ENCODE peak calls at places on chromosomes 5 and 9, in seven cellular contexts. C is keratinocyte, P is psoas muscle, G is HL-60, O is ascending aorta, T is H7, R is BE2C. D is an unnamed sample. For H3K27me3, the result is how much of the 10 kb centered on the place peaks cover.

GRCh38 chr5:143192191-143192880 is 211.2 kb downstream of the NR3C1 start:
- DNase-seq in G (no peak), P (no peak), C (no peak), R (no peak), T (no peak), O (no peak), D (no peak)

GRCh38 chr5:111513175-111513520 is 813 bp upstream of the STARD4 start:
- DNase-seq in O (no peak), R (no peak), P (no peak), T (no peak), C (no peak), G (no peak), D (no peak)

GRCh38 chr5:96335873-96336272 is 97.2 kb downstream of the PCSK1 start:
- DNase-seq in G (no peak), O (no peak), R (no peak), C (no peak), T (no peak), P (no peak), D (no peak)

GRCh38 chr9:27784999-27785713 is 211.9 kb upstream of the C9orf72 start:
- DNase-seq in T (no peak), C (no peak), G (no peak), O (no peak), R (no peak), P (no peak), D (no peak)

GRCh38 chr5:96159076-96159475 is 197.4 kb upstream of the ELL2 start:
- DNase-seq in C (no peak), P (no peak), T (no peak), G (no peak), O (no peak), R (no peak), D (no peak)

GRCh38 chr5:67173959-67174358 is 22.6 kb downstream of the CD180 start:
- DNase-seq in R (no peak), T (no peak), O (no peak), P (no peak), G (no peak), C (peak), D (no peak)

GRCh38 chr5:91142819-91143218 is 240.3 kb downstream of the ARRDC3 start:
- DNase-seq in G (no peak), C (no peak), O (no peak), T (no peak), R (no peak), P (no peak), D (no peak)

GRCh38 chr9:38339496-38339895 is 53.0 kb upstream of the ALDH1B1 start:
- DNase-seq in T (no peak), O (no peak), R (no peak), G (no peak), C (no peak), P (no peak), D (no peak)

GRCh38 chr9:109020982-109021511 is 7.7 kb upstream of the CTNNAL1 start:
- DNase-seq in C (no peak), O (no peak), P (no peak), R (no peak), T (no peak), G (no peak), D (no peak)

GRCh38 chr5:43515678-43516048 is 715 bp upstream of the C5orf34 start:
- DNase-seq in T (peak), P (no peak), R (no peak), C (no peak), G (no peak), O (no peak), D (no peak)

GRCh38 chr9:93257808-93258331 is 73.9 kb downstream of the WNK2 start:
- DNase-seq in C (no peak), P (no peak), O (no peak), R (no peak), G (no peak), T (peak), D (no peak)

GRCh38 chr5:51484326-51484725 is 101.1 kb downstream of the ISL1 start:
- DNase-seq in R (no peak), C (no peak), T (no peak), O (no peak), P (no peak), G (no peak), D (no peak)

GRCh38 chr5:93349613-93350012 is 231.4 kb downstream of the NR2F1-AS1 start:
- DNase-seq in P (no peak), R (no peak), T (no peak), C (peak), G (no peak), O (no peak), D (no peak)

GRCh38 chr5:149379177-149379761 is at the start of gene IL17B:
- DNase-seq in R (no peak), P (no peak), O (no peak), C (no peak), G (no peak), T (peak), D (no peak)

GRCh38 chr9:104988539-104988938 is 60.6 kb upstream of the ABCA1 start:
- DNase-seq in O (no peak), R (no peak), G (no peak), P (no peak), C (no peak), T (no peak), D (no peak)

GRCh38 chr5:90504743-90505142 is 24.6 kb downstream of the LYSMD3 start:
- DNase-seq in C (no peak), G (no peak), R (no peak), T (no peak), P (no peak), O (no peak), D (no peak)

GRCh38 chr5:55853818-55854217 is 2.7 kb downstream of the IL31RA start:
- DNase-seq in O (no peak), P (no peak), R (no peak), G (no peak), C (no peak), T (no peak), D (no peak)

GRCh38 chr5:55852503-55852902 is 1.3 kb downstream of the IL31RA start:
- DNase-seq in G (no peak), T (no peak), O (no peak), P (no peak), R (no peak), C (no peak), D (no peak)

GRCh38 chr5:55850839-55851674 is at the start of gene IL31RA:
- DNase-seq in T (no peak), P (no peak), R (no peak), O (no peak), G (peak), C (peak), D (no peak)

GRCh38 chr5:55851675-55851979 is 470 bp downstream of the IL31RA start:
- DNase-seq in T (no peak), P (no peak), R (no peak), O (no peak), G (no peak), C (no peak), D (no peak)

GRCh38 chr5:55853271-55853670 is 2.1 kb downstream of the IL31RA start:
- DNase-seq in G (no peak), T (no peak), P (no peak), C (peak), O (no peak), R (no peak), D (no peak)
- H3K27me3 ChIP-seq in G (under half), T (under half), P (under half), C (under half), O (under half), R (under half), D (under half)

DNA sequence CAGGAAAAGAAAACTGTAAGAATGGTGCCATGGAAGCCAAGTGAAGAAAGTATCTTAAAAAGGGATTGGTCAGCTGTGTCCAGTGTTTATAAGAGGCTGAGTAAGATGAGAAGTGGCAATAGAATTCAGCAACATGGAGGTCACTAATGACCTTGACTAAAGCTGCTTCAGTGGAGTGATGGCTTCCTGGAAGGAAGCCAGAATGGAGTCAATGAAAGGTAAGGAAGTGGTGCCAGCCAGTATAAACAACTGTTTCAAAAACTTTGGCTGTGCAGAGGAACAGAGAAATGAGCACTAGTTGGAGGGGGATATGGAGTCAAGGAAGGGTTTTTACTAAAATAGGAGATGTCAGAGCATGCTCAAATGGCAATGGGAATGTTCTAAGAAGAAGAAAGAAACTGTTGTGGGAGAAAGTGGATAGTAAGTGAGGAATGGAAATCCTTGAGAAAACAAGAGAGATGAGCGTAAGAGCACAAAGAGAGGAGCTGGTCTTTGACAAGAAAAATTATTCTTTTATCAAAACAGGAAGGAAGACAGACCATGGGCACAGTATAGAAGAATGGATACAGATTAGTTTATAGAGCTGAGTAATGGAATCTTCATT is 11.1 kb upstream of the NRG2 start:
- DNase-seq in T (no peak), R (no peak), G (no peak), O (no peak), C (no peak), P (no peak), D (no peak)
- H3K27me3 ChIP-seq in T (under half), R (under half), G (under half), O (under half), C (under half), P (under half), D (under half)

GRCh38 chr5:131355972-131356528 is 92.2 kb downstream of the CDC42SE2 start:
- DNase-seq in R (no peak), O (no peak), T (no peak), C (no peak), P (no peak), G (no peak), D (no peak)

GRCh38 chr5:131356619-131357018 is 92.8 kb downstream of the CDC42SE2 start:
- DNase-seq in O (no peak), T (no peak), P (no peak), G (no peak), R (no peak), C (no peak), D (no peak)

GRCh38 chr5:131357739-131358561 is 94.1 kb downstream of the CDC42SE2 start:
- DNase-seq in C (no peak), R (no peak), P (no peak), T (no peak), O (no peak), G (peak), D (no peak)

DNA sequence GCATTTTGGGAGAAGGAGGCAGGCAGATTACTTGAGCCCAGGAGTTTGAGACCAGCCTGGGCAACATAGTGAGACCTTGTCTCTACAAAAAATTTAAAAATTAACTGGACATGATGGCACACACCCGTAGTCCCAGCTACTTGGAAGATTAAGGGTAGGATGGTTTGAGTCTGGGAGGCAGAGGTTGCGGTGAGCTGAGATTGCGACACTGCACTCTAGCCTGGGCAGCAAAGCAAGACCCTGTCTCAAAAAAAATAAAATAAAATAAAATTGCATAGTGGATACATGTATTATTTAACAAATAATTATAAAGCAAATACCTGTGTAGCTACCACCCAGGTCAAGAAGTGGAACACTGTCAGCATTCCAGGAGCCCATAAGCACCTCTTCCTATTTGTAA is 90.1 kb downstream of the CDC42SE2 start:
- DNase-seq in R (no peak), P (no peak), G (no peak), O (no peak), T (no peak), C (no peak), D (no peak)
- H3K27me3 ChIP-seq in R (under half), P (under half), G (under half), O (under half), T (under half), C (under half), D (under half)

DNA sequence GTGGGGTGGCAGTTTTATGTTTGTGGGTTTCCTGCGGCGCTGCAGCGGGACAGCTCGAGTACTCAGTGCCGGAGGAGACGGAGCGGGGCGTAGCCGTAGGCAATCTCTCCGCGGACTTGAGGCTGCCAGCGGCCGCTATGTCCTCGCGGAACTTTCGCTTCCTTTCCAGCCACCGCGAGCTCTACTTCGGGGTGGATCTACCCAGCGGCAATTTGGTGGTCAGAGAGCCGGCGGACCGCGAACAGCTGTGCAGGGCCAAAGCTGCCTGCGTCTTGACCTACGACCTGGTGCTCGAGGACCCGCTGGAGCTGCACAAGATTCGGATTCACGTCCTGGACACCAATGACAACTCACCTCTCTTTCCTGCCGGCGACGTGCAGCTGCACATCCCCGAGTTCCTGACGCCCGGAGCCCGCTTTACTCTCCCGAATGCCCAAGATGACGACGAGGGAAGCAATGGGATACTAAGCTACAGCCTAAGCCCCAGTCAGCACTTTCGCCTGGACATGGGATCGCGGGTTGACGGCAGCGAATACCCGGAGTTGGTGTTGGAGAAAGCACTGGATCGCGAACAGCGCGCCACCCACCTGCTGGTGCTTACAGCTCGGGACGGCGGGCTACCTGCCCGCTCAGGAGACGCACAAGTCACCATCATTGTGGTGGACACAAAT is 939 bp downstream of the PCDHAC1 start:
- DNase-seq in G (no peak), P (peak), R (peak), O (no peak), T (peak), C (no peak), D (peak)
- H3K27me3 ChIP-seq in G (under half), P (under half), R (under half), O (under half), T (under half), C (under half), D (under half)

GRCh38 chr9:133656211-133657119 is 20.3 kb downstream of the DBH start:
- DNase-seq in R (no peak), P (no peak), C (no peak), O (no peak), G (no peak), T (no peak), D (no peak)
- H3K27me3 ChIP-seq in R (under half), P (under half), C (half or more), O (under half), G (under half), T (under half), D (under half)

GRCh38 chr9:126620478-126620877 is 6.8 kb downstream of the LMX1B start:
- DNase-seq in T (peak), G (no peak), P (no peak), O (no peak), C (no peak), R (no peak), D (no peak)
- H3K27me3 ChIP-seq in T (half or more), G (half or more), P (half or more), O (under half), C (under half), R (half or more), D (under half)

GRCh38 chr9:68706579-68707201 is 1.6 kb downstream of the PIP5K1B start:
- DNase-seq in G (no peak), O (no peak), C (no peak), T (peak), P (no peak), R (no peak), D (no peak)

GRCh38 chr9:68705636-68706578 is 867 bp downstream of the PIP5K1B start:
- DNase-seq in P (peak), G (peak), R (no peak), T (peak), O (no peak), C (no peak), D (peak)

GRCh38 chr9:68704498-68704803 is 589 bp upstream of the PIP5K1B start:
- DNase-seq in R (no peak), C (no peak), O (no peak), T (no peak), G (no peak), P (no peak), D (no peak)

GRCh38 chr9:68703672-68704071 is 1.4 kb upstream of the PIP5K1B start:
- DNase-seq in P (no peak), C (no peak), O (no peak), R (no peak), G (no peak), T (no peak), D (no peak)

DNA sequence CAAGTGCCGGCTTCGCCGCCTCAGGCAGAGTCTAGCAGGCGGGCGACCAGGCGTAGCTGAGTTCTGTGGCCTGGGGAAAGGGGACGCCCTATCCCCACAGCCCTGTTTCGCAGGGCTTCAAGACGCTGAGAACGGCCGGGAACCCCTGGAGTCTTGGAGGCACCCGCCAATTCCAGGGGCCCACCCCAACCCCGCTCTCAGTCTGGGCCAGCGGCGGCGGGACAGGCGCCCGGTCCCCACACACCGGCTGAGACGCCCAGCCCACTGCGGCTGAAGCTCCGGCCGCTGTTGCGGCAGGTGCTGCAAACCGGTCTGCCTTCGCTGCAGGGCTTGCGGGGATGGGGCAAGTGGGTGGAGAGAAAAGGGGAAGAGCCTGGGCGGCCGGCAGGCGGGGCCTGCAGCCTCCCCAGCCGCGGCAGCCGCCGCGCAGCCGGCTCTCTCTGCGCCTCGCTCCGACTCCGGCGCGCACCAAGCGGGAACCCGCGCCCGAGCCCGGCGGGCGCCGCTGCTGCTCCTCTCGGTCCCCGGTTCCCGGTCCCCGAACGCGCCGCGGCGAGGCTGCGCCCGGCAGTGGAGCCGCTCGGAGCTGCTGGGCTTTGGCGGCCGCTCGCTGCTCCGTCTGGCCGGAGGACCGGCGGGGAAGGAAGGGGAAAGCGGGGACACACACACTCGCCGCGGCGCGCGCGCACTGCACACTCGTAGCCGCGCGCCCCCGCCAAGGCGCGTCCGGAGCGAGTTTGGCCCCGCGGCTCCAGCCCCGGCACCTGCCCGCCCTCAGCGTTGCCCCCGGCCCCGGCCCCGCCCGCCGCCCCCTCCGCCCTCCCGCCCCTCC is at the start of gene PIP5K1B:
- DNase-seq in C (no peak), O (no peak), T (peak), P (peak), G (peak), R (peak), D (peak)
- H3K27me3 ChIP-seq in C (under half), O (under half), T (under half), P (under half), G (under half), R (half or more), D (under half)

DNA sequence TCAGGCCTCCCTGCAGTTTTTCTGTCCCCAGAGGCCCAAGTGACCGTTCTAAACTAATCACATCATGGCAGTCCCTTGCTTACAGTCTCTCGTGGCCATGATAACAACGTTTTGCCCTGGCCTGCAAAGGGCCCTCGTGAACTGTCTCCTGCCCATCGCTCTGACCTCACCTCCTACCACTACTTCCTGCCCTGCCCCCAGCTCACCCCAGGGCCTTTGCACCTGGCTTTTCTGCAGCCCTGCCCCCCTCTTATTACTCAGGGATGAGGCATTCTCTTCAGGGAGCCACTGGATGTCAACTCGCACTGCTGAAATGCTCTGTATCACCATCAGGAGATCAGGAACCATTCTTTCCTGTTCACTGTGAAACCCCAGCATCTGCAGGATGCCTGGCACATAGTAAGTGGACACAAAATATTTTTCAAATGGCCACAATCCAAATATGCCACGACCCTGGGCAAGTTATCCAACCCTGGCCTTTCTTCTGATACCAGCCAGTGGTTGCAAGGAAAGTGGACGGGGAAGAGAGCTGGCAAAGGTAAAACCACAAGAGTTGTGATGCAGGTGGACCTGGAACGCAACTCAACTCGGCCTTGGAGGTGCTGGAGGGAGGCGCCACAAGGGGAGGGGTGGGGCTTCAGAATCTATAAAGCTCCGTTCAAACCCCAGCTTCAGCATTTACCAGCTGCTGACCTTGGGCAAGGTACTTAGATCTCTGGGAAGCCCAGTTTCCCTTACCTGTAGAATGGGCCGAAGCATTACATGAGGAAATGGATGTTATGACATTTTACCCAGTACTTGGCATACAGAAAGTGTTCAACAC is 1.7 kb downstream of the SNCB start:
- DNase-seq in P (no peak), O (no peak), C (no peak), R (no peak), T (peak), G (no peak), D (no peak)
- H3K27me3 ChIP-seq in P (under half), O (under half), C (under half), R (under half), T (under half), G (half or more), D (under half)

DNA sequence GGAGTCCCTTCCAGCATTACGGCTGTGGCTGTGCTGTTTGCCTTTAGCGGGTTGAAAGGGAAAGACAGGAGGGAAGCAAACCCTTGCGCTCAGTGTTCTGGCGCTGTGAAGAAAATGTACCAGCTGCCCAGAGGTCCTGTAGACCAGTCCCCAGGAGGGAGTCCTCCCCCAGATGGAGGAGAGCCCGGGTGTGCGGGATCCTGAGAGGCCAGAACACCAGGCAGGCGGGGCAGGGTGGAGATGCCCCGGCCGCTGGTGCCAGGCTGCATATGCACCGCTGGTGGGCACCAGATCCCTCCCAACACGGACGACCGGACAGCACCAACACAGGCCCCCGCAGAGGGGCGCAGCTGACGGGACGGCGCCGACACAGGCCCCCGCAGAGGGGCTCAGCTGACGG is 37.2 kb upstream of the SLC9A3 start:
- DNase-seq in C (no peak), G (no peak), R (peak), P (no peak), T (peak), O (no peak), D (no peak)
- H3K27me3 ChIP-seq in C (under half), G (under half), R (under half), P (under half), T (under half), O (under half), D (under half)

GRCh38 chr5:163622796-163623195 is 117.4 kb downstream of the MAT2B start:
- DNase-seq in T (no peak), C (no peak), P (no peak), R (no peak), G (no peak), O (no peak), D (no peak)
- H3K27me3 ChIP-seq in T (under half), C (under half), P (under half), R (under half), G (under half), O (under half), D (under half)